ENCODE peak calls at places on chromosomes 12 and 14, in five cellular contexts. R is OCI-M1; C is Kasumi-1; W is SJCRH30; J is stimulated activated CD4-positive, alpha-beta T cell treated with anti-CD3 and anti-CD28 coated beads, Interleukin-4, amount 100 ng/mL, for 4 hours. S is an unnamed sample.

GRCh38 chr12:122726056-122726558 is 4.5 kb downstream of the HCAR1 start:
- DNase-seq in W (no peak), J (peak), C (peak), R (peak), S (no peak)

GRCh38 chr12:105107176-105107496 is 395 bp upstream of the WASHC4 start:
- DNase-seq in R (no peak), C (peak), J (no peak), W (no peak), S (no peak)

GRCh38 chr12:31267966-31268365 is 58.0 kb downstream of the SINHCAF start:
- DNase-seq in W (no peak), C (no peak), J (no peak), R (no peak), S (no peak)

GRCh38 chr12:34344851-34345522 is 322.7 kb downstream of the ALG10 start:
- DNase-seq in J (no peak), W (no peak), R (no peak), C (no peak), S (no peak)

GRCh38 chr12:116161588-116161987 is 115.9 kb downstream of the MED13L start:
- DNase-seq in C (no peak), W (no peak), J (no peak), R (no peak), S (no peak)

GRCh38 chr12:6215932-6216494 is 15.8 kb downstream of the CD9 start:
- DNase-seq in C (no peak), W (peak), R (no peak), J (no peak), S (no peak)

GRCh38 chr14:90652626-90653025 is 163.6 kb downstream of the TTC7B start:
- DNase-seq in W (no peak), R (no peak), J (no peak), C (no peak), S (no peak)

GRCh38 chr12:9751204-9752144 is 9.2 kb downstream of the CD69 start:
- DNase-seq in C (peak), R (peak), J (peak), W (no peak), S (no peak)

GRCh38 chr12:56046027-56046780 is 4.5 kb downstream of the RPS26 start:
- DNase-seq in W (no peak), C (no peak), J (no peak), R (no peak), S (no peak)